ENCODE peak calls at places on chromosomes 5 and 9, in eight cellular contexts. One of them, this sample, is unnamed.

GRCh38 chr9:107684224-107684623 is 194.7 kb upstream of the KLF4 start:
- DNase-seq in IMR-90: peak
- DNase-seq in left ventricle myocardium inferior: no peak
- DNase-seq in brain microvascular endothelial cell: peak
- DNase-seq in lower leg skin: no peak
- DNase-seq in psoas muscle: no peak
- DNase-seq in transverse colon: no peak
- DNase-seq in fibroblast of lung: peak
- DNase-seq in this sample: no peak

GRCh38 chr5:86766103-86766502 is 148.4 kb downstream of the COX7C start:
- DNase-seq in psoas muscle: no peak
- DNase-seq in left ventricle myocardium inferior: no peak
- DNase-seq in IMR-90: no peak
- DNase-seq in transverse colon: no peak
- DNase-seq in fibroblast of lung: no peak
- DNase-seq in lower leg skin: no peak
- DNase-seq in brain microvascular endothelial cell: no peak
- DNase-seq in this sample: no peak

GRCh38 chr5:148846930-148847329 is 20.5 kb downstream of the ADRB2 start:
- DNase-seq in psoas muscle: no peak
- DNase-seq in left ventricle myocardium inferior: no peak
- DNase-seq in lower leg skin: no peak
- DNase-seq in transverse colon: no peak
- DNase-seq in IMR-90: peak
- DNase-seq in fibroblast of lung: no peak
- DNase-seq in brain microvascular endothelial cell: no peak
- DNase-seq in this sample: no peak

GRCh38 chr5:91556-92263 is at the start of gene PLEKHG4B:
- DNase-seq in transverse colon: no peak
- DNase-seq in lower leg skin: no peak
- DNase-seq in fibroblast of lung: no peak
- DNase-seq in left ventricle myocardium inferior: no peak
- DNase-seq in psoas muscle: no peak
- DNase-seq in brain microvascular endothelial cell: no peak
- DNase-seq in IMR-90: no peak
- DNase-seq in this sample: no peak

GRCh38 chr5:30063503-30063902 is 1130.0 kb upstream of the CDH6 start:
- DNase-seq in lower leg skin: no peak
- DNase-seq in transverse colon: no peak
- DNase-seq in left ventricle myocardium inferior: no peak
- DNase-seq in brain microvascular endothelial cell: no peak
- DNase-seq in fibroblast of lung: no peak
- DNase-seq in psoas muscle: no peak
- DNase-seq in IMR-90: no peak
- DNase-seq in this sample: no peak

GRCh38 chr5:81017320-81017719 is 57.2 kb downstream of the RASGRF2 start:
- DNase-seq in transverse colon: no peak
- DNase-seq in IMR-90: no peak
- DNase-seq in fibroblast of lung: no peak
- DNase-seq in lower leg skin: no peak
- DNase-seq in brain microvascular endothelial cell: no peak
- DNase-seq in left ventricle myocardium inferior: no peak
- DNase-seq in psoas muscle: no peak
- DNase-seq in this sample: no peak

GRCh38 chr5:116564756-116565593 is 9.6 kb downstream of the SEMA6A start:
- DNase-seq in psoas muscle: no peak
- DNase-seq in lower leg skin: no peak
- DNase-seq in brain microvascular endothelial cell: no peak
- DNase-seq in IMR-90: no peak
- DNase-seq in left ventricle myocardium inferior: no peak
- DNase-seq in transverse colon: no peak
- DNase-seq in fibroblast of lung: no peak
- DNase-seq in this sample: no peak

GRCh38 chr5:176152191-176152932 is 85.9 kb upstream of the SIMC1 start:
- DNase-seq in transverse colon: no peak
- DNase-seq in fibroblast of lung: no peak
- DNase-seq in left ventricle myocardium inferior: no peak
- DNase-seq in psoas muscle: no peak
- DNase-seq in lower leg skin: no peak
- DNase-seq in IMR-90: peak
- DNase-seq in brain microvascular endothelial cell: no peak
- DNase-seq in this sample: no peak

GRCh38 chr5:145553177-145553576 is 282.0 kb downstream of the PRELID2 start:
- DNase-seq in brain microvascular endothelial cell: no peak
- DNase-seq in fibroblast of lung: no peak
- DNase-seq in transverse colon: no peak
- DNase-seq in IMR-90: no peak
- DNase-seq in psoas muscle: no peak
- DNase-seq in lower leg skin: no peak
- DNase-seq in left ventricle myocardium inferior: no peak
- DNase-seq in this sample: no peak

GRCh38 chr9:17988489-17988888 is 409.6 kb downstream of the SH3GL2 start:
- DNase-seq in IMR-90: no peak
- DNase-seq in brain microvascular endothelial cell: no peak
- DNase-seq in psoas muscle: no peak
- DNase-seq in fibroblast of lung: no peak
- DNase-seq in transverse colon: no peak
- DNase-seq in left ventricle myocardium inferior: no peak
- DNase-seq in lower leg skin: no peak
- DNase-seq in this sample: no peak

GRCh38 chr5:14036947-14037346 is 92.5 kb upstream of the DNAH5 start:
- DNase-seq in fibroblast of lung: no peak
- DNase-seq in brain microvascular endothelial cell: no peak
- DNase-seq in psoas muscle: no peak
- DNase-seq in left ventricle myocardium inferior: no peak
- DNase-seq in IMR-90: peak
- DNase-seq in lower leg skin: no peak
- DNase-seq in transverse colon: no peak
- DNase-seq in this sample: no peak

GRCh38 chr5:127870914-127871313 is 167.7 kb downstream of the CCDC192 start:
- DNase-seq in transverse colon: peak
- DNase-seq in brain microvascular endothelial cell: no peak
- DNase-seq in left ventricle myocardium inferior: peak
- DNase-seq in lower leg skin: peak
- DNase-seq in psoas muscle: peak
- DNase-seq in IMR-90: no peak
- DNase-seq in fibroblast of lung: peak
- DNase-seq in this sample: no peak

GRCh38 chr9:133470988-133471387 is 7.9 kb downstream of the SLC2A6 start:
- DNase-seq in brain microvascular endothelial cell: no peak
- DNase-seq in fibroblast of lung: no peak
- DNase-seq in transverse colon: no peak
- DNase-seq in psoas muscle: no peak
- DNase-seq in left ventricle myocardium inferior: no peak
- DNase-seq in IMR-90: no peak
- DNase-seq in lower leg skin: no peak
- DNase-seq in this sample: no peak

GRCh38 chr9:2017459-2018161 is 2.5 kb downstream of the SMARCA2 start:
- DNase-seq in IMR-90: peak
- DNase-seq in brain microvascular endothelial cell: peak
- DNase-seq in lower leg skin: peak
- DNase-seq in fibroblast of lung: peak
- DNase-seq in left ventricle myocardium inferior: peak
- DNase-seq in transverse colon: peak
- DNase-seq in psoas muscle: peak
- DNase-seq in this sample: peak

GRCh38 chr9:69308217-69308931 is 16.6 kb upstream of the ENTREP1 start:
- DNase-seq in lower leg skin: no peak
- DNase-seq in IMR-90: no peak
- DNase-seq in psoas muscle: no peak
- DNase-seq in fibroblast of lung: no peak
- DNase-seq in brain microvascular endothelial cell: no peak
- DNase-seq in transverse colon: no peak
- DNase-seq in left ventricle myocardium inferior: no peak
- DNase-seq in this sample: no peak

GRCh38 chr9:4298255-4299005 is 1.4 kb downstream of the GLIS3 start:
- DNase-seq in IMR-90: peak
- DNase-seq in psoas muscle: peak
- DNase-seq in fibroblast of lung: no peak
- DNase-seq in left ventricle myocardium inferior: peak
- DNase-seq in brain microvascular endothelial cell: no peak
- DNase-seq in transverse colon: peak
- DNase-seq in lower leg skin: peak
- DNase-seq in this sample: peak

DNA sequence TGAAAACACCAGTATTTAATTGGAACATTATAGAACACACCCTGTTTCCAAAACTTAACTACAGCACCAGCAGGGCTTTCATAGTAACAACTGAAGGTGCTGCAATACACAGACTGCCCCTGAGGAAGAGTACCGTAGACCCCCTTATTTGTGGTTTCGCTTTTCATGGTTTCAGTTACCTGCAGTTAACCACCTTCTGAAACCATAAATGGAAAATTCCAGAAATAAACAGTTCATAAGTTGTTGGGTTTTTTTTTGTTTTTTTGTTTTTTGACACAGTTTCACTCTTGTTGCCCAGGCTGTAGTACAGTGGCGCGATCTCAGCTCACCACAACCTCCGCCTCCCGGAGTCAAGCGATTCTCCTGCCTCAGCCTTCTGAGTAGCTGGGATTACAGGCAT is 9.5 kb upstream of the GLDC start:
- DNase-seq in fibroblast of lung: no peak
- DNase-seq in lower leg skin: no peak
- DNase-seq in transverse colon: no peak
- DNase-seq in left ventricle myocardium inferior: no peak
- DNase-seq in brain microvascular endothelial cell: no peak
- DNase-seq in psoas muscle: no peak
- DNase-seq in IMR-90: no peak
- DNase-seq in this sample: no peak
- H3K4me3 ChIP-seq in fibroblast of lung: no peak
- H3K4me3 ChIP-seq in lower leg skin: no peak
- H3K4me3 ChIP-seq in transverse colon: no peak
- H3K4me3 ChIP-seq in left ventricle myocardium inferior: no peak
- H3K4me3 ChIP-seq in brain microvascular endothelial cell: no peak
- H3K4me3 ChIP-seq in psoas muscle: no peak
- H3K4me3 ChIP-seq in IMR-90: no peak
- H3K4me3 ChIP-seq in this sample: no peak

GRCh38 chr5:150438873-150439546 is 10.5 kb downstream of the RPS14 start:
- DNase-seq in brain microvascular endothelial cell: no peak
- DNase-seq in left ventricle myocardium inferior: no peak
- DNase-seq in lower leg skin: no peak
- DNase-seq in psoas muscle: no peak
- DNase-seq in transverse colon: no peak
- DNase-seq in IMR-90: no peak
- DNase-seq in fibroblast of lung: no peak
- DNase-seq in this sample: no peak
- TF ChIP-seq CTCF in brain microvascular endothelial cell: peak
- TF ChIP-seq CTCF in left ventricle myocardium inferior: peak
- TF ChIP-seq CTCF in lower leg skin: no peak
- TF ChIP-seq CTCF in psoas muscle: peak
- TF ChIP-seq CTCF in transverse colon: peak
- TF ChIP-seq CTCF in IMR-90: peak
- TF ChIP-seq CTCF in fibroblast of lung: peak
- TF ChIP-seq CTCF in this sample: peak

GRCh38 chr9:94139672-94140417 is 55.6 kb downstream of the PTPDC1 start:
- DNase-seq in psoas muscle: peak
- DNase-seq in transverse colon: peak
- DNase-seq in brain microvascular endothelial cell: peak
- DNase-seq in left ventricle myocardium inferior: peak
- DNase-seq in lower leg skin: peak
- DNase-seq in fibroblast of lung: peak
- DNase-seq in IMR-90: peak
- DNase-seq in this sample: peak
- H3K4me3 ChIP-seq in psoas muscle: peak
- H3K4me3 ChIP-seq in transverse colon: no peak
- H3K4me3 ChIP-seq in brain microvascular endothelial cell: no peak
- H3K4me3 ChIP-seq in left ventricle myocardium inferior: peak
- H3K4me3 ChIP-seq in lower leg skin: no peak
- H3K4me3 ChIP-seq in fibroblast of lung: peak
- H3K4me3 ChIP-seq in IMR-90: no peak
- H3K4me3 ChIP-seq in this sample: no peak

GRCh38 chr5:90529939-90530677 is 724 bp upstream of the LYSMD3 start:
- DNase-seq in psoas muscle: peak
- DNase-seq in brain microvascular endothelial cell: peak
- DNase-seq in fibroblast of lung: peak
- DNase-seq in transverse colon: peak
- DNase-seq in lower leg skin: peak
- DNase-seq in IMR-90: peak
- DNase-seq in left ventricle myocardium inferior: peak
- DNase-seq in this sample: no peak
- TF ChIP-seq CTCF in psoas muscle: peak
- TF ChIP-seq CTCF in brain microvascular endothelial cell: peak
- TF ChIP-seq CTCF in fibroblast of lung: peak
- TF ChIP-seq CTCF in transverse colon: peak
- TF ChIP-seq CTCF in lower leg skin: no peak
- TF ChIP-seq CTCF in IMR-90: peak
- TF ChIP-seq CTCF in left ventricle myocardium inferior: peak
- TF ChIP-seq CTCF in this sample: peak

DNA sequence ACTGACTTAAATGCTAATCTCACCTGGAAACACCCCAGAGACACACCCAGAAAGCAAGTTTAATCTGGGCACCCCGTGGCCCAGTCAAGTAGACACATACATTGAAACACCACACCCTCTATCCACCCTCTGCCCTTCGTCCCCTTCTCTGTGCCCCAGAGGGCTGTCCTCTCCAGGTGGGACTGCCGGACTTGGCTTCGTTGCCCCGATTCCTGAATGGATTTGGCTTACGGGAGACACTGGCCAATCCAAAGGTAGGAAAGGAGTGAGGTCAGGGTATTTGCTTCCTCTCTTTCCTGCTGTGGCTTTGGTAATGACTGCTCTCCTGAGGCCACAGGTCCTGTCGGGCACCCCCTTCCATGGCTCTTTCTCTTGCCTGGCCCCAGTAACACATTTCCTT is 25.2 kb upstream of the COL27A1 start:
- DNase-seq in IMR-90: no peak
- DNase-seq in psoas muscle: no peak
- DNase-seq in brain microvascular endothelial cell: no peak
- DNase-seq in transverse colon: no peak
- DNase-seq in left ventricle myocardium inferior: no peak
- DNase-seq in fibroblast of lung: no peak
- DNase-seq in lower leg skin: no peak
- DNase-seq in this sample: no peak
- H3K4me3 ChIP-seq in IMR-90: no peak
- H3K4me3 ChIP-seq in psoas muscle: no peak
- H3K4me3 ChIP-seq in brain microvascular endothelial cell: no peak
- H3K4me3 ChIP-seq in transverse colon: no peak
- H3K4me3 ChIP-seq in left ventricle myocardium inferior: no peak
- H3K4me3 ChIP-seq in fibroblast of lung: no peak
- H3K4me3 ChIP-seq in lower leg skin: no peak
- H3K4me3 ChIP-seq in this sample: no peak